ENCODE peak calls at places on chromosomes 11 and 22, in seven cellular contexts. B is choroid plexus epithelial cell, T is SJSA1, M is lower leg skin, N is psoas muscle, H is epithelial cell of esophagus, O is breast epithelium. G is an unnamed sample.

GRCh38 chr11:118916842-118917388 is 8.8 kb downstream of the BCL9L start:
- DNase-seq in B (peak), T (no peak), M (peak), N (peak), H (peak), O (no peak), G (no peak)

GRCh38 chr11:46237248-46238077 is 40.0 kb upstream of the CREB3L1 start:
- DNase-seq in B (peak), T (peak), M (peak), N (peak), H (peak), O (no peak), G (no peak)

GRCh38 chr11:75264356-75264755 is 23.8 kb downstream of the TPBGL start:
- DNase-seq in B (no peak), T (no peak), M (peak), N (peak), H (no peak), O (no peak), G (no peak)

GRCh38 chr11:1500466-1501420 is 14.2 kb upstream of the MOB2 start:
- DNase-seq in B (no peak), T (no peak), M (no peak), N (peak), H (no peak), O (no peak), G (no peak)

GRCh38 chr11:112965601-112966125 is 4.4 kb downstream of the NCAM1 start:
- DNase-seq in B (no peak), T (no peak), M (no peak), N (no peak), H (no peak), O (no peak), G (no peak)

GRCh38 chr11:18064450-18065048 is 18.5 kb upstream of the TPH1 start:
- DNase-seq in B (no peak), T (no peak), M (no peak), N (no peak), H (no peak), O (no peak), G (no peak)

GRCh38 chr22:40452730-40453487 is 82.5 kb downstream of the SGSM3 start:
- DNase-seq in B (peak), T (no peak), M (no peak), N (no peak), H (peak), O (no peak), G (no peak)

GRCh38 chr11:45817191-45817590 is 12.2 kb downstream of the SLC35C1 start:
- DNase-seq in B (no peak), T (no peak), M (no peak), N (no peak), H (no peak), O (no peak), G (no peak)

GRCh38 chr11:121420398-121420797 is 31.7 kb upstream of the SORL1 start:
- DNase-seq in B (no peak), T (no peak), M (no peak), N (no peak), H (no peak), O (no peak), G (no peak)

GRCh38 chr11:44568706-44569473 is 3.4 kb downstream of the CD82 start:
- DNase-seq in B (peak), T (peak), M (peak), N (peak), H (peak), O (peak), G (peak)

GRCh38 chr22:44622147-44622427 is 79.9 kb upstream of the PRR5 start:
- DNase-seq in B (no peak), T (no peak), M (no peak), N (peak), H (peak), O (no peak), G (no peak)

GRCh38 chr11:123682976-123683375 is 28.6 kb upstream of the SCN3B start:
- DNase-seq in B (no peak), T (no peak), M (no peak), N (no peak), H (no peak), O (no peak), G (no peak)

GRCh38 chr11:85809881-85810280 is 1.1 kb downstream of the SYTL2 start:
- DNase-seq in B (no peak), T (no peak), M (no peak), N (no peak), H (no peak), O (no peak), G (no peak)

DNA sequence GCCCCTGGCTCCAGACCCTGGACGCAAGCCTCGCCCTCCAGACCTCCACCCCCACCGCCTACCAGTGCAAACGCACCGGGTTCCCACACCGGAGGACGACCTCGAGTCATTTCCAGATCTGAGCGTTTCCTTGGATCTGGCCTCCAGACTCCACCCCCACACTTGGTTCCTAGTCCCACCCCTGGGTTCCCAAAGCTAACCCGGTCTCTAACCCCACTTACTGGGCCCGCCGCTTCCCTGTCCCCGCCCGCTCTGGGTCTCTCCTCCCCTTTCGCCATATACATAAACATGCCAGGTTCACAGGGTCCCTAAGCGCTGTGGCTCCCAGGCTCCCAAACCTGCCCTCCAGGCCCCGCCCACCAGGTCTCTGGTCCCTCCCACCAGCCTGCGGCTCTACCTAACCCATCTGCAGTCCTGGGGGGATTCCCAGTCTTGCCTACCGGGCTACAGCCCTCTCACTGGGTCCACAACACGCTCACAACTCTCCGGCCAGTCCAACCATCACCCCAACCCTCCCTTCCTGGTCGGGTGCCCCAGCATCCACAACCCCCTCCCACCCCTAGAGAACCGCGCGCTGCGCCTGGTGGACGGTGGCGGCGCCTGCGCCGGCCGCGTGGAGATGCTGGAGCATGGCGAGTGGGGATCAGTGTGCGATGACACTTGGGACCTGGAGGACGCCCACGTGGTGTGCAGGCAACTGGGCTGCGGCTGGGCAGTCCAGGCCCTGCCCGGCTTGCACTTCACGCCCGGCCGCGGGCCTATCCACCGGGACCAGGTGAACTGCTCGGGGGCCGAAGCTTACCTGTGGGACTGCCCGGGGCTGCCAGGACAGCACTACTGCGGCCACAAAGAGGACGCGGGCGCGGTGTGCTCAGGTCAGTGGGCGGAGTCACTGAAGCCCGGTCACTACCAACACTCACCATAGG is 36.8 kb downstream of the CD6 start:
- DNase-seq in B (no peak), T (no peak), M (no peak), N (no peak), H (no peak), O (no peak), G (no peak)
- H3K4me3 ChIP-seq in B (peak), T (no peak), M (no peak), N (peak), H (peak), O (peak), G (peak)

DNA sequence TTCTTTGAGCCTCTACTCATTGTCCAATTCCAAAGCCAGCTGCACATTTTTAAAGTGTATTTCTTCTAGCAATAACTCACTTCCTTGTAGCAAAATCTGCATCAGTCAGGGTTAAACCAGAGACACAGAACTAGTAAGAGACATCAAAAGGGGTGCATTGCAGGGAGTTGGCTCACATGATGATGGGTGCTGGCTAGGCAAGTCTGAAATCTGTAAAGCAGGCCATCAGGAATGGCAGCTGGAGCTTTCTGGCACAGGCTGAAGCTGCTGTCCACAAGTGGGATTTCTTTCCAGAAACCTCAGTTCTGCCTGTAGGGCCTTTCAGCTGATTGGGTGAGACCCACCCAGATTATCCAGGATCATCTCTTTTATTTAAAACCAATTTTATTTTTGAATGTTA is 698.1 kb downstream of the NTM start:
- DNase-seq in B (no peak), T (no peak), M (no peak), N (no peak), H (no peak), O (no peak), G (no peak)
- H3K4me3 ChIP-seq in B (no peak), T (no peak), M (no peak), N (no peak), H (no peak), O (no peak), G (no peak)

DNA sequence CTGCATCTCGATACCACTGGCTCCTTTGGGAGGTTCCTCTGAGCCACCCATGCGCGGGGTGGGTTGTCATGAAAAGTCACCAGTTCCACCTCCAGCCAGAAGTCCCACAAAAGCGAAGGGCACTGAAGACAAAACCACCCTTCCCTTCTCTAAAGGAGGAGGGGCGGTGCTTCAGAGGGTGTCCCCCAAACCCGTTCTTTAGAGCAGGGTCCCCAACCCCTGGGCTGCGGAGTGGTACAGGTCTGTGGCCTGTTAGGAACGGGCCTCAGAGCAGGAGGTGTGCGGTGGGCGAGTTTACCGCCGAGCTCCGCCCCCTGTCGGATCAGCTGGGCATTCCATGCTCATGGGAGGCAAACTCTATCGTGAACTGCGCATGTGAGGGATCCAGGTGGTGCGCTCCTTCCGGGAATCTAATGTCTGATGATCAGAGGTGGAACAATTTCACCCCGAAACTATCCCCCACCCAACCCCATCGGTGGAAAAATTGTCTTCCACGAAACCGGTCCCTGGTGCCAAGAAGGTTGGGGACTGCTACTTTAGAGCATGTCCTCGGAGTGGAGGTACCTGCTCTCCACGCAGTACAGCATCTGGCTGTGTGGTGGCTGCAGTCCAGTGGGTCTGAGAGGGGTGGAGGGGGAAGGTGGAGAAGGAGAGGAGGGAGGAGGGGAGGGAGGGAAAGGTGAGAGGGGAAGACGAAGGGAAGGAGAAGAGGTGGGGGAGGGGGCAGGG is 72.9 kb upstream of the SEPTIN5 start:
- DNase-seq in B (peak), T (no peak), M (peak), N (no peak), H (peak), O (no peak), G (no peak)
- H3K4me3 ChIP-seq in B (no peak), T (no peak), M (no peak), N (no peak), H (peak), O (peak), G (no peak)

DNA sequence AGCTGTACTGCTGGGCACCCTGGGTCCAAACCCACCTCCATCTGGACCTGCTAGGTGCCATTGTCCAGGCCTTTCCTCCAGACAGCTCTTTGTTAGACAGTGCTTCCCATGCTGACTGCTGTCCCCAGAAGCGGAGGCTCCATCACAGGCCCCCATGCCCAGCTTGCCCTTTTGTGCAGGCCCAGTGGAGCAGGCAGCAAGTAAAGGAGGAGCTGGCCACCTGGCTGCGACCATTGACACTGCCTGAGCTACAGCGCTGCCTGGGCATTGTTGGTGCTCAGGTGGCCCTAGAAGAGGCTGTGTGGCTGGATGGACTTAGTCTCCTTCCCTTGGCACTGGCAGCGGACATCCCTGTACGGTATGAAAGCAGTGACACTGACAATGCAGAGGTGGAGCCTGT is 1.5 kb downstream of the DNHD1 start:
- DNase-seq in B (no peak), T (no peak), M (peak), N (no peak), H (no peak), O (no peak), G (no peak)
- H3K4me3 ChIP-seq in B (no peak), T (no peak), M (no peak), N (no peak), H (no peak), O (no peak), G (no peak)

DNA sequence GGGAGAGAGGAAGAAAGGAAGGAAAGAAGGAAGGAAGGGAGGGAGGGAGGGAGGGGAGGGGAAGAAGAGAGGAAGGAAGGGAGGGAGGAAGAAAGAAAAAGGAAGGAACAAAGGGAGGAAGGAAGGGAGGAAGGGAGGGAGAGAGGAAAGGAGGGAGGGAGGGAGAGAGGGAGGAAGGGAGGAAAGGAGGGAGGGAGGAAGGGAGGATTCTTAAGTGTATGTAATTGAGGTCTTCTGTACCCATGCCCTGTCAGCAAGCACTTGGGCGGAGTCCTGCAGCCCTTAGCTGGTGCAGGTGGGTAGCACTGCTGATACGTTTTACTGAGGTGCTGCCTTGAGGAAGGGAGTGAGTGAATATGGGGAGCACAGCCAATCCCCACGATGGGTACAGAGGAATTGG is 56.9 kb upstream of the RASD2 start:
- DNase-seq in B (no peak), T (no peak), M (no peak), N (no peak), H (no peak), O (no peak), G (no peak)
- H3K4me3 ChIP-seq in B (no peak), T (no peak), M (no peak), N (no peak), H (no peak), O (no peak), G (no peak)

GRCh38 chr22:36285545-36285944 is 32.6 kb downstream of the APOL1 start:
- DNase-seq in B (no peak), T (no peak), M (no peak), N (peak), H (no peak), O (no peak), G (no peak)
- H3K4me3 ChIP-seq in B (no peak), T (no peak), M (no peak), N (no peak), H (no peak), O (no peak), G (no peak)